ENCODE peak calls at places on chromosomes 12 and 14, in eight cellular contexts. D, J, L, P, Y, T, R and K are unnamed samples.
A peak's percentile ranks its signal among the peaks of the same experiment; 100 is the strongest.

GRCh38 chr12:50221228-50222008 is 54.2 kb upstream of the CERS5 start:
- DNase-seq in L (peak; percentile 79), R (peak; percentile 74), J (peak; percentile 60), Y (no peak), T (peak; percentile 84), P (no peak), D (peak; percentile 93), K (no peak)

GRCh38 chr12:31820832-31821231 is 92.0 kb upstream of the AMN1 start:
- DNase-seq in J (no peak), L (no peak), Y (no peak), D (no peak), T (no peak), P (no peak), R (no peak), K (no peak)

GRCh38 chr14:102066041-102066451 is 20.8 kb downstream of the HSP90AA1 start:
- DNase-seq in P (no peak), L (no peak), J (no peak), T (no peak), D (no peak), R (peak; percentile 35), Y (no peak), K (no peak)

GRCh38 chr12:130418261-130418660 is 80.6 kb downstream of the PIWIL1 start:
- DNase-seq in R (no peak), D (no peak), Y (no peak), J (no peak), T (no peak), L (no peak), P (no peak), K (no peak)

GRCh38 chr14:54440454-54440853 is 720 bp downstream of the CNIH1 start:
- DNase-seq in Y (no peak), L (no peak), J (no peak), P (no peak), D (no peak), R (peak; percentile 16), T (peak; percentile 5), K (no peak)

GRCh38 chr12:79848321-79848720 is 86.6 kb downstream of the PPP1R12A start:
- DNase-seq in P (no peak), R (no peak), J (no peak), Y (no peak), T (no peak), D (peak; percentile 47), L (no peak), K (no peak)

GRCh38 chr12:49580572-49581535 is 12.9 kb upstream of the MCRS1 start:
- DNase-seq in P (peak; percentile 44), Y (peak; percentile 36), L (no peak), R (peak; percentile 88), J (peak; percentile 84), T (peak; percentile 63), D (peak; percentile 82), K (peak; percentile 30)

GRCh38 chr14:90439874-90440442 is 43.1 kb downstream of the CALM1 start:
- DNase-seq in Y (no peak), T (no peak), D (no peak), P (no peak), J (no peak), L (peak; percentile 12), R (peak; percentile 29), K (no peak)

GRCh38 chr12:121630791-121631190 is 4.5 kb downstream of the ORAI1 start:
- DNase-seq in R (no peak), L (no peak), J (no peak), Y (no peak), T (no peak), P (no peak), D (no peak), K (no peak)

GRCh38 chr12:104593482-104593881 is 136.7 kb downstream of the CHST11 start:
- DNase-seq in P (no peak), J (no peak), Y (no peak), T (no peak), L (no peak), D (no peak), R (no peak), K (no peak)

GRCh38 chr12:57459750-57460400 is at the start of gene GLI1:
- DNase-seq in T (no peak), J (no peak), P (no peak), D (no peak), L (no peak), R (peak; percentile 18), Y (no peak), K (no peak)

GRCh38 chr12:27505124-27505523 is 18.9 kb upstream of the PPFIBP1 start:
- DNase-seq in J (no peak), R (peak; percentile 44), L (no peak), P (no peak), D (peak; percentile 62), Y (no peak), T (peak; percentile 85), K (no peak)

GRCh38 chr14:68359862-68360552 is 432.9 kb downstream of the ZFP36L1 start:
- DNase-seq in T (peak; percentile 65), D (peak; percentile 75), Y (no peak), L (peak; percentile 41), R (peak; percentile 45), P (no peak), J (peak; percentile 11), K (no peak)

GRCh38 chr12:46442239-46442638 is 69.7 kb upstream of the SLC38A2 start:
- DNase-seq in L (no peak), T (peak; percentile 68), R (peak; percentile 37), P (no peak), J (no peak), Y (no peak), D (peak; percentile 51), K (no peak)

GRCh38 chr12:127550271-127550670 is 716.7 kb upstream of the TMEM132C start:
- DNase-seq in J (no peak), R (peak; percentile 80), D (no peak), Y (no peak), T (peak; percentile 93), P (no peak), L (peak; percentile 57), K (no peak)

GRCh38 chr12:61232040-61232439 is 1028.2 kb upstream of the USP15 start:
- DNase-seq in R (no peak), L (no peak), T (no peak), J (no peak), Y (no peak), D (no peak), P (no peak), K (no peak)